ENCODE peak calls at places on chromosomes 2 and 18, in four cellular contexts. One of them, this sample, is unnamed.

GRCh38 chr2:5867045-5867444 is 174.9 kb downstream of the SOX11 start:
- DNase-seq in mesothelial cell of epicardium: no peak
- DNase-seq in CD8-positive, alpha-beta memory T cell: no peak
- DNase-seq in NCI-H1417: no peak
- DNase-seq in this sample: no peak

GRCh38 chr18:41938445-41938844 is 16.6 kb upstream of the PIK3C3 start:
- DNase-seq in CD8-positive, alpha-beta memory T cell: no peak
- DNase-seq in mesothelial cell of epicardium: no peak
- DNase-seq in NCI-H1417: no peak
- DNase-seq in this sample: no peak

GRCh38 chr2:36561223-36561944 is 36.6 kb downstream of the FEZ2 start:
- DNase-seq in NCI-H1417: no peak
- DNase-seq in mesothelial cell of epicardium: no peak
- DNase-seq in CD8-positive, alpha-beta memory T cell: no peak
- DNase-seq in this sample: no peak

GRCh38 chr2:53840580-53840979 is 19.2 kb downstream of the GPR75 start:
- DNase-seq in NCI-H1417: no peak
- DNase-seq in mesothelial cell of epicardium: no peak
- DNase-seq in CD8-positive, alpha-beta memory T cell: no peak
- DNase-seq in this sample: no peak

GRCh38 chr2:88836351-88836750 is 144.9 kb downstream of the RPIA start:
- DNase-seq in NCI-H1417: no peak
- DNase-seq in CD8-positive, alpha-beta memory T cell: no peak
- DNase-seq in mesothelial cell of epicardium: no peak
- DNase-seq in this sample: no peak

GRCh38 chr2:116820986-116821385 is 993.5 kb upstream of the DDX18 start:
- DNase-seq in NCI-H1417: no peak
- DNase-seq in CD8-positive, alpha-beta memory T cell: no peak
- DNase-seq in mesothelial cell of epicardium: no peak
- DNase-seq in this sample: no peak

GRCh38 chr2:42856891-42857632 is 64.7 kb upstream of the HAAO start:
- DNase-seq in mesothelial cell of epicardium: no peak
- DNase-seq in NCI-H1417: no peak
- DNase-seq in CD8-positive, alpha-beta memory T cell: no peak
- DNase-seq in this sample: no peak

GRCh38 chr2:96514521-96514920 is 9.4 kb upstream of the NEURL3 start:
- DNase-seq in CD8-positive, alpha-beta memory T cell: no peak
- DNase-seq in NCI-H1417: no peak
- DNase-seq in mesothelial cell of epicardium: no peak
- DNase-seq in this sample: no peak

GRCh38 chr2:229686122-229686919 is 28.0 kb downstream of the DNER start:
- DNase-seq in NCI-H1417: peak; percentile 36
- DNase-seq in mesothelial cell of epicardium: no peak
- DNase-seq in CD8-positive, alpha-beta memory T cell: no peak
- DNase-seq in this sample: no peak

GRCh38 chr2:96527052-96527964 is 9.2 kb upstream of the ARID5A start:
- DNase-seq in CD8-positive, alpha-beta memory T cell: peak; percentile 55
- DNase-seq in NCI-H1417: no peak
- DNase-seq in mesothelial cell of epicardium: no peak
- DNase-seq in this sample: peak; percentile 75

GRCh38 chr2:29519996-29520395 is 401.4 kb downstream of the ALK start:
- DNase-seq in CD8-positive, alpha-beta memory T cell: no peak
- DNase-seq in NCI-H1417: no peak
- DNase-seq in mesothelial cell of epicardium: no peak
- DNase-seq in this sample: no peak

GRCh38 chr18:73805991-73806390 is 341.6 kb downstream of the FBXO15 start:
- DNase-seq in NCI-H1417: no peak
- DNase-seq in mesothelial cell of epicardium: no peak
- DNase-seq in CD8-positive, alpha-beta memory T cell: no peak
- DNase-seq in this sample: no peak

GRCh38 chr2:182915369-182916326 is 49.2 kb upstream of the FRZB start:
- DNase-seq in NCI-H1417: peak; percentile 9
- DNase-seq in mesothelial cell of epicardium: no peak
- DNase-seq in CD8-positive, alpha-beta memory T cell: no peak
- DNase-seq in this sample: no peak

GRCh38 chr2:39437522-39438296 is 624 bp upstream of the MAP4K3 start:
- DNase-seq in CD8-positive, alpha-beta memory T cell: peak; percentile 64
- DNase-seq in NCI-H1417: peak; percentile 64
- DNase-seq in mesothelial cell of epicardium: no peak
- DNase-seq in this sample: no peak

GRCh38 chr2:242010567-242011513 is 141.3 kb downstream of the RTP5 start:
- DNase-seq in mesothelial cell of epicardium: no peak
- DNase-seq in CD8-positive, alpha-beta memory T cell: peak; percentile 46
- DNase-seq in NCI-H1417: no peak
- DNase-seq in this sample: no peak

GRCh38 chr2:133262888-133263287 is 305.4 kb downstream of the NCKAP5 start:
- DNase-seq in CD8-positive, alpha-beta memory T cell: no peak
- DNase-seq in NCI-H1417: no peak
- DNase-seq in mesothelial cell of epicardium: no peak
- DNase-seq in this sample: no peak

GRCh38 chr2:84781942-84782716 is 98.8 kb downstream of the TRABD2A start:
- DNase-seq in mesothelial cell of epicardium: no peak
- DNase-seq in CD8-positive, alpha-beta memory T cell: peak; percentile 52
- DNase-seq in NCI-H1417: no peak
- DNase-seq in this sample: no peak

GRCh38 chr2:105470979-105471378 is 72.1 kb upstream of the FHL2 start:
- DNase-seq in CD8-positive, alpha-beta memory T cell: no peak
- DNase-seq in mesothelial cell of epicardium: no peak
- DNase-seq in NCI-H1417: no peak
- DNase-seq in this sample: no peak

GRCh38 chr2:72936669-72937355 is 19.5 kb downstream of the EMX1 start:
- DNase-seq in CD8-positive, alpha-beta memory T cell: no peak
- DNase-seq in NCI-H1417: no peak
- DNase-seq in mesothelial cell of epicardium: no peak
- DNase-seq in this sample: no peak

GRCh38 chr2:44286884-44287638 is 11.8 kb downstream of the SLC3A1 start:
- DNase-seq in mesothelial cell of epicardium: no peak
- DNase-seq in NCI-H1417: no peak
- DNase-seq in CD8-positive, alpha-beta memory T cell: no peak
- DNase-seq in this sample: no peak

GRCh38 chr2:175999283-175999819 is 2.7 kb downstream of the LNPK start:
- DNase-seq in NCI-H1417: no peak
- DNase-seq in mesothelial cell of epicardium: no peak
- DNase-seq in CD8-positive, alpha-beta memory T cell: no peak
- DNase-seq in this sample: no peak

GRCh38 chr2:237581751-237582746 is 8.5 kb downstream of the RAB17 start:
- DNase-seq in NCI-H1417: peak; percentile 33
- DNase-seq in mesothelial cell of epicardium: no peak
- DNase-seq in CD8-positive, alpha-beta memory T cell: peak; percentile 77
- DNase-seq in this sample: no peak

GRCh38 chr2:157830696-157831570 is 45.2 kb downstream of the ACVR1 start:
- DNase-seq in mesothelial cell of epicardium: no peak
- DNase-seq in NCI-H1417: no peak
- DNase-seq in CD8-positive, alpha-beta memory T cell: no peak
- DNase-seq in this sample: no peak

GRCh38 chr2:207040606-207041173 is 101.4 kb downstream of the CPO start:
- DNase-seq in mesothelial cell of epicardium: no peak
- DNase-seq in NCI-H1417: no peak
- DNase-seq in CD8-positive, alpha-beta memory T cell: no peak
- DNase-seq in this sample: no peak

GRCh38 chr2:132670961-132671781 is 1.2 kb upstream of the LYPD1 start:
- DNase-seq in mesothelial cell of epicardium: no peak
- DNase-seq in CD8-positive, alpha-beta memory T cell: no peak
- DNase-seq in NCI-H1417: no peak
- DNase-seq in this sample: peak; percentile 77

GRCh38 chr2:239235311-239235710 is 165.5 kb downstream of the HDAC4 start:
- DNase-seq in mesothelial cell of epicardium: no peak
- DNase-seq in CD8-positive, alpha-beta memory T cell: no peak
- DNase-seq in NCI-H1417: no peak
- DNase-seq in this sample: no peak

GRCh38 chr2:32772623-32773221 is 144.9 kb downstream of the TTC27 start:
- DNase-seq in mesothelial cell of epicardium: no peak
- DNase-seq in CD8-positive, alpha-beta memory T cell: no peak
- DNase-seq in NCI-H1417: peak; percentile 48
- DNase-seq in this sample: peak; percentile 5

GRCh38 chr2:568639-568963 is 108.6 kb downstream of the TMEM18 start:
- DNase-seq in NCI-H1417: no peak
- DNase-seq in mesothelial cell of epicardium: no peak
- DNase-seq in CD8-positive, alpha-beta memory T cell: no peak
- DNase-seq in this sample: no peak

GRCh38 chr18:46320928-46321855 is 217.0 kb downstream of the HAUS1 start:
- DNase-seq in CD8-positive, alpha-beta memory T cell: no peak
- DNase-seq in mesothelial cell of epicardium: no peak
- DNase-seq in NCI-H1417: no peak
- DNase-seq in this sample: no peak

GRCh38 chr2:163641986-163642385 is 93.8 kb downstream of the FIGN start:
- DNase-seq in NCI-H1417: no peak
- DNase-seq in mesothelial cell of epicardium: no peak
- DNase-seq in CD8-positive, alpha-beta memory T cell: no peak
- DNase-seq in this sample: no peak

GRCh38 chr2:217394510-217395351 is 534.9 kb upstream of the TNP1 start:
- DNase-seq in CD8-positive, alpha-beta memory T cell: no peak
- DNase-seq in mesothelial cell of epicardium: no peak
- DNase-seq in NCI-H1417: no peak
- DNase-seq in this sample: no peak

GRCh38 chr2:44964704-44965343 is 23.3 kb downstream of the SIX3 start:
- DNase-seq in mesothelial cell of epicardium: no peak
- DNase-seq in NCI-H1417: peak; percentile 43
- DNase-seq in CD8-positive, alpha-beta memory T cell: no peak
- DNase-seq in this sample: peak; percentile 78

GRCh38 chr18:38884050-38884449 is 1318.5 kb upstream of the CELF4 start:
- DNase-seq in CD8-positive, alpha-beta memory T cell: no peak
- DNase-seq in NCI-H1417: no peak
- DNase-seq in mesothelial cell of epicardium: no peak
- DNase-seq in this sample: no peak

GRCh38 chr2:61144697-61145268 is 17.2 kb upstream of the C2orf74 start:
- DNase-seq in CD8-positive, alpha-beta memory T cell: peak; percentile 88
- DNase-seq in mesothelial cell of epicardium: peak; percentile 92
- DNase-seq in NCI-H1417: no peak
- DNase-seq in this sample: peak; percentile 95

GRCh38 chr18:3350566-3351527 is 88.9 kb downstream of the MYL12B start:
- DNase-seq in CD8-positive, alpha-beta memory T cell: no peak
- DNase-seq in NCI-H1417: no peak
- DNase-seq in mesothelial cell of epicardium: no peak
- DNase-seq in this sample: no peak